ENCODE peak calls at places on chromosomes 7 and 10, in four cellular contexts. P is nephron progenitor cell, Z is Calu3, E is WERI-Rb-1. V is an unnamed sample.

GRCh38 chr10:44206127-44206818 is 178.6 kb downstream of the CXCL12 start:
- DNase-seq in P (no peak), Z (no peak), E (no peak), V (no peak)

GRCh38 chr10:34163075-34163905 is 651.8 kb downstream of the PARD3 start:
- DNase-seq in P (no peak), Z (no peak), E (no peak), V (no peak)

GRCh38 chr7:106865130-106866115 is at the start of gene PIK3CG:
- DNase-seq in P (no peak), Z (no peak), E (no peak), V (no peak)

GRCh38 chr7:130939285-130940095 is 205.5 kb upstream of the KLF14 start:
- DNase-seq in P (no peak), Z (no peak), E (no peak), V (no peak)

GRCh38 chr10:17989908-17990767 is 38.4 kb downstream of the SLC39A12 start:
- DNase-seq in P (no peak), Z (no peak), E (no peak), V (no peak)

GRCh38 chr10:97648557-97649404 is 8.3 kb downstream of the PI4K2A start:
- DNase-seq in P (no peak), Z (peak), E (no peak), V (no peak)

GRCh38 chr7:42605800-42606199 is 306.1 kb downstream of the C7orf25 start:
- DNase-seq in P (no peak), Z (no peak), E (no peak), V (no peak)

GRCh38 chr7:50197547-50197946 is 104.5 kb upstream of the ZPBP start:
- DNase-seq in P (peak), Z (peak), E (peak), V (no peak)

GRCh38 chr7:158683541-158683940 is 21.1 kb downstream of the NCAPG2 start:
- DNase-seq in P (no peak), Z (no peak), E (no peak), V (no peak)

GRCh38 chr10:35216303-35216905 is 89.8 kb downstream of the CREM start:
- DNase-seq in P (no peak), Z (no peak), E (no peak), V (no peak)

GRCh38 chr7:143240323-143241168 is 18.7 kb downstream of the TAS2R40 start:
- DNase-seq in P (peak), Z (peak), E (peak), V (peak)

GRCh38 chr7:88311675-88312036 is 5.0 kb upstream of the STEAP4 start:
- DNase-seq in P (no peak), Z (no peak), E (no peak), V (no peak)

GRCh38 chr7:116971869-116972268 is 18.6 kb downstream of the ST7 start:
- DNase-seq in P (peak), Z (no peak), E (no peak), V (no peak)

GRCh38 chr10:114819313-114819712 is 2.3 kb upstream of the FHIP2A start:
- DNase-seq in P (no peak), Z (no peak), E (no peak), V (no peak)

GRCh38 chr10:114822771-114823463 is 1.3 kb downstream of the FHIP2A start:
- DNase-seq in P (no peak), Z (no peak), E (no peak), V (no peak)

GRCh38 chr10:114821915-114822770 is 563 bp downstream of the FHIP2A start:
- DNase-seq in P (peak), Z (peak), E (peak), V (peak)

GRCh38 chr10:114824396-114824795 is 2.8 kb downstream of the FHIP2A start:
- DNase-seq in P (no peak), Z (no peak), E (no peak), V (no peak)

GRCh38 chr10:114821293-114821914 is at the start of gene FHIP2A:
- DNase-seq in P (peak), Z (peak), E (peak), V (peak)
- TF ChIP-seq CTCF in P (no peak), Z (peak), E (peak), V (peak)

DNA sequence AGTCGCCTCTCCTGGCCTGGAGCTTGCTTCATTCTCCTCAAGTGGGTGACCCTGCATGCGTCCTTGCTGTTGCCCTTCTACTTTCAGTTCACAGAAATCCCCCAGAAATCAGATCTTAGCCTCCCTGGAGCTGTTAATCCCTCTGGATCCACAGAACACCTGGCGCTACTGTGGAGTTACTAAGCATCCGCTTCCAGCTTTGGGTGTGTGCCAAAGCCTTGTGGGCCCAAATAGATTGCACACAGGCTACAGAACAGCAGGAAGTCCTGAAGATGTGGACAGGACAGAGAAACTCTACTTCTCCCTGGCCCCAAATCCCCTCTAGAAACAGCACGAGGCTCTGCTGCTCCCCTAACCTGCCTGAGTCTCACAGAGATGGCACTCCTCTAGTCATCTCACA is 36.6 kb upstream of the PDLIM1 start:
- DNase-seq in P (no peak), Z (no peak), E (peak), V (no peak)
- TF ChIP-seq CTCF in P (no peak), Z (no peak), E (no peak), V (no peak)

GRCh38 chr10:125739994-125740679 is 20.6 kb downstream of the EDRF1 start:
- DNase-seq in P (no peak), Z (no peak), E (no peak), V (no peak)

GRCh38 chr10:125734148-125734547 is 14.6 kb downstream of the EDRF1 start:
- DNase-seq in P (no peak), Z (no peak), E (no peak), V (no peak)

GRCh38 chr10:125734823-125735222 is 15.3 kb downstream of the EDRF1 start:
- DNase-seq in P (no peak), Z (no peak), E (no peak), V (no peak)
- TF ChIP-seq CTCF in P (peak), Z (no peak), E (no peak), V (peak)

GRCh38 chr10:95536894-95537542 is 24.2 kb downstream of the SORBS1 start:
- DNase-seq in P (no peak), Z (no peak), E (no peak), V (no peak)

GRCh38 chr10:95540514-95541052 is 20.6 kb downstream of the SORBS1 start:
- DNase-seq in P (no peak), Z (no peak), E (no peak), V (no peak)

GRCh38 chr10:95539560-95540284 is 21.4 kb downstream of the SORBS1 start:
- DNase-seq in P (no peak), Z (no peak), E (no peak), V (no peak)

GRCh38 chr10:95536017-95536416 is 25.2 kb downstream of the SORBS1 start:
- DNase-seq in P (no peak), Z (no peak), E (no peak), V (no peak)

DNA sequence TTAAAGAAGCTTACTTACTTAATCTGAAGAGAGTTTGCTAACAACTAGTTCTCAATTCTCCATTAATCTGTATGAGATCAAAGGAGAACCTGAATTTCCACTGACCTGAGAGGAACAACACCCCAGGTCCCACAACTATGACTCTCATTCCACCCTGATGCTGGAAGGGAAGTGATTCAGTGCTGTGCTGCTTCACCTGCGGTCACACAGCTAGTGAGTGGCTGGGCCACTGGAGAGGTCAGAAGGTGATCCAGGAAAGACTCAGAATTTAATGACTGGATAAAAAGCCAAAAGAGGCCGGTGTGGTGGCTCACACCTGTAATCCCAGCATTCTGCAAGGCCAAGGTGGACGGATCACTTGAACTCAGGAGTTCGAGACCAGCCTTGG is 23.6 kb downstream of the SORBS1 start:
- DNase-seq in P (no peak), Z (peak), E (no peak), V (no peak)
- TF ChIP-seq CTCF in P (no peak), Z (no peak), E (no peak), V (no peak)

DNA sequence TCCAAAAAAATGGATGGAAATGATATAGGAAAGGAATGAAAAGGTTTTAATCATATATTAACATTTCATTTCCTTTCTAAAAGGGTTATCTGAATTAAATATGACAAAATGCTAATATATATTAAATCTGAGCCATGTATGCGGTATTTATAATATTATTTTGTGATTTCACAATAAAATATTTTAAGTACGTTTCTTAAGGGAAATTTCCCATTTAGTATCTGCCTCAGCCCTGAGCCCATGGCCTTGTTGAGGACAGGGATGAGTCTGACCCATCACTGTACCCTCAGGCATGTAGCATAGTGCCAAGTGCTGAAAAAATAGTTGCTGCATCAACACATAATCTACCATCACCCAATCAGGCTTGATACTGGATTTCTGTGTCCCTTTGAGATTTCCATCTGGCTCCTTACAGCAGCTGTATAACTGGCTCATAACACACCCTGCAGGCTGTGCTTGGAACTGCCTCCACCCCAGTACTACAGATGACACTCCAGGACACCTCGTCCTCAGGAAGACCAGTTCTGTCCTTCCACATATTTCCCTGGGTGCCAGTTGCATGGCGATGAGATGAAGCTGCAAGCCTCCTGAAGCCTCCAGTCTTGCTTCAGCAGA is 59.4 kb upstream of the ASAH2 start:
- DNase-seq in P (peak), Z (peak), E (peak), V (peak)
- TF ChIP-seq CTCF in P (peak), Z (no peak), E (peak), V (peak)

DNA sequence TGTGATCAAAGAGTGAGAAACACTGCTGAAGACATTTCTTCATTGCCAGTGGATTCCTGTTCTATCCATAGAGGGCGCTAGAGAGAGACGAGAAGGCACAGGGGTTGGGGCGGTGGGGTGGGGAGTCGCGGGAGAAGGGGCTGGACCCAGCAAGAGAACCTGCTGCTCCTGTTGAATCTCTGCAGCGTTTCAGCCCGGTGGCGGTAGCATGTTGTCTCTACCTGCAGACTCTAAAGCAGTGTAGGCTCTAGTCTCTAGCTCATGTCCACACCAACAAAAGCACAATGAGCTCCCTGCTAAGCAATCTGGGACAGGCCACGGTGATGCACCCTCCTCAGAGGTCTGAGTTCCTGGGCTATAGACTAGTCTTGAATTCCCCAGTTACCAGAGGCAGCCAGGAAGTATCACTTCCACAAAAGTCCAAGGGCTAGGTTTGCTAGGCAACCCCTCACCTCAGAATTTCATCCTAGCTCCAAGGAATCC is 167.7 kb downstream of the DGKB start:
- DNase-seq in P (peak), Z (no peak), E (peak), V (peak)
- TF ChIP-seq CTCF in P (peak), Z (no peak), E (peak), V (peak)

DNA sequence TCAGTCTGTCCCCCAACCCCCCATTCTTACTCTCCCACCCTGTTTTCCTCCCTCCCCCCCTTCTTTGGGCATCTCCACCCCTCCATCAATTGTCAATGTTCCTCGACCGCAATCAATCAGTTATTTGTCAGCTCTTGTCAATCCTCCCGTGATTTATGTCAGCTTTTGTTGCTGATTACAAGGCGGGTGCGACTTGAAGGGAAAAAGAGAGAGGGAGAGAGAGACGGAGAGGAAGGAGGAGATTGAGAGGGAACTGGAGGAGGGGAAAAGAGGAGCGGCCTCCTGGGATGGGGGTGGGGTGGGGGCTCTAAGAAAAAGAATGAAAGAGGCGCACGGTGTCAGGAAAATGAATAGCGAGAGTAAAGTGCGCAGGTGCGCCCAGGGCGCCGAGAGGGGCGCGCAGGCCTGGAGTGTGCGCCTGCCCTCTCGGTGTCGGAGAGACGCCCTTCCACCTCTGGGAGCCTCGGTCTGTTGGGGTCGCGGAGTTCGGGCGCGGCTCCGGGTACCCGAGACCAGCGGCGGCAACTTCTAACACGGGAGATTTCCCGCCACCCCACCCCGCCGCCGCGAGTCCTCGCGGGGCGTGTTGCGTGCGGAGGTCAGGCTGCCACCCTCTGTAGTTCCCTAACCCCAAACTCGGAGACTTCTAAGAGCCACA is 1.1 kb upstream of the ZNF503 start:
- DNase-seq in P (peak), Z (peak), E (peak), V (peak)
- TF ChIP-seq CTCF in P (no peak), Z (no peak), E (no peak), V (no peak)

V was measured in neural crest cell.